ENCODE peak calls at places on chromosomes 12 and 14, in four cellular contexts. T is choroid plexus epithelial cell; S is CD8-positive, alpha-beta T cell; Y is lower lobe of right lung. E is an unnamed sample.

GRCh38 chr12:96241484-96242256 is 47.5 kb downstream of the ELK3 start:
- DNase-seq in T (peak), S (peak), Y (peak), E (no peak)

GRCh38 chr12:59113831-59114273 is 193.5 kb upstream of the LRIG3 start:
- DNase-seq in T (peak), S (no peak), Y (peak), E (peak)

GRCh38 chr12:40980346-40981005 is 207.6 kb upstream of the PDZRN4 start:
- DNase-seq in T (no peak), S (no peak), Y (no peak), E (no peak)

GRCh38 chr14:49881296-49882006 is 11.4 kb upstream of the ARF6 start:
- DNase-seq in T (peak), S (no peak), Y (no peak), E (no peak)

GRCh38 chr14:22822017-22822618 is 6.9 kb upstream of the SLC7A7 start:
- DNase-seq in T (no peak), S (no peak), Y (no peak), E (no peak)

GRCh38 chr12:41189395-41190251 is 1.5 kb downstream of the PDZRN4 start:
- DNase-seq in T (no peak), S (no peak), Y (no peak), E (no peak)

GRCh38 chr14:95835331-95835730 is 41.3 kb upstream of the TUNAR start:
- DNase-seq in T (no peak), S (no peak), Y (no peak), E (peak)

GRCh38 chr14:33676135-33676566 is 274.7 kb downstream of the EGLN3 start:
- DNase-seq in T (peak), S (no peak), Y (peak), E (no peak)

GRCh38 chr14:69666698-69667211 is 55.4 kb downstream of the SUSD6 start:
- DNase-seq in T (no peak), S (no peak), Y (no peak), E (no peak)
- TF ChIP-seq CTCF in T (no peak), S (no peak), Y (no peak), E (no peak)

GRCh38 chr12:57223191-57224165 is 6.0 kb upstream of the SHMT2 start:
- DNase-seq in T (no peak), S (no peak), Y (no peak), E (no peak)
- TF ChIP-seq CTCF in T (no peak), S (no peak), Y (no peak), E (no peak)

GRCh38 chr12:5510251-5510805 is 78.4 kb downstream of the NTF3 start:
- DNase-seq in T (no peak), S (no peak), Y (no peak), E (no peak)

GRCh38 chr12:5511256-5511643 is 79.3 kb downstream of the NTF3 start:
- DNase-seq in T (no peak), S (no peak), Y (no peak), E (no peak)

GRCh38 chr12:5513406-5513805 is 81.5 kb downstream of the NTF3 start:
- DNase-seq in T (no peak), S (peak), Y (no peak), E (no peak)

GRCh38 chr12:5512585-5512970 is 80.7 kb downstream of the NTF3 start:
- DNase-seq in T (no peak), S (peak), Y (no peak), E (no peak)

GRCh38 chr12:5511644-5512584 is 80.0 kb downstream of the NTF3 start:
- DNase-seq in T (peak), S (peak), Y (no peak), E (no peak)
- TF ChIP-seq CTCF in T (peak), S (no peak), Y (peak), E (peak)

GRCh38 chr12:104976703-104977102 is 9.4 kb upstream of the NOPCHAP1 start:
- DNase-seq in T (no peak), S (no peak), Y (no peak), E (no peak)
- TF ChIP-seq CTCF in T (no peak), S (no peak), Y (no peak), E (no peak)

GRCh38 chr12:12975322-12976077 is 23.5 kb upstream of the GPRC5D start:
- DNase-seq in T (peak), S (no peak), Y (no peak), E (no peak)

GRCh38 chr12:12979731-12980259 is 20.3 kb downstream of the HEBP1 start:
- DNase-seq in T (peak), S (no peak), Y (no peak), E (no peak)

GRCh38 chr12:12976366-12976765 is 23.7 kb downstream of the HEBP1 start:
- DNase-seq in T (peak), S (no peak), Y (no peak), E (no peak)

GRCh38 chr12:12979151-12979550 is 20.9 kb downstream of the HEBP1 start:
- DNase-seq in T (peak), S (no peak), Y (no peak), E (no peak)

DNA sequence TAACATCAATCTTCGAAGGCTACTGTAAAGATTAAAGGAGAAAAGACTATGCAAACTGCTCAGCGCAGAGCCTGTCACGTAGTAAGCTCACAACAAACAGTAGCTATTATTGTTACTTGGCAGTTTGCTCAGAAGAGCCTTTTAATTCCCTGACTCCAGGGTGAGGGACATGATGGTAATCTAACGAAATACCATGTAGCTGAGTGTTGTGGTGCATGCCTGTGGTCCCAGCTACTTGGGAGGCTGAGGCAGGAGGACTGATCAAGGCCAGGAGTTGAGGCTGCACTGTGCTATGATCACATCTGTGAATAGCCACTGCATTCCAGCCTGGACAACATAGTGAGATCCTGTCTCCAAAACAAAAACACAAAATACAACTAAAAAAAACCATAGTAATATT is 22.8 kb downstream of the HEBP1 start:
- DNase-seq in T (no peak), S (no peak), Y (no peak), E (no peak)
- TF ChIP-seq CTCF in T (no peak), S (no peak), Y (no peak), E (no peak)

GRCh38 chr12:66900616-66901015 is 221.7 kb upstream of the GRIP1 start:
- DNase-seq in T (no peak), S (no peak), Y (no peak), E (no peak)

GRCh38 chr12:66901136-66901932 is 222.5 kb upstream of the GRIP1 start:
- DNase-seq in T (no peak), S (no peak), Y (no peak), E (peak)

GRCh38 chr12:66905201-66905600 is 226.3 kb upstream of the GRIP1 start:
- DNase-seq in T (no peak), S (no peak), Y (no peak), E (no peak)

GRCh38 chr12:66902020-66902419 is 223.1 kb upstream of the GRIP1 start:
- DNase-seq in T (no peak), S (no peak), Y (no peak), E (no peak)

DNA sequence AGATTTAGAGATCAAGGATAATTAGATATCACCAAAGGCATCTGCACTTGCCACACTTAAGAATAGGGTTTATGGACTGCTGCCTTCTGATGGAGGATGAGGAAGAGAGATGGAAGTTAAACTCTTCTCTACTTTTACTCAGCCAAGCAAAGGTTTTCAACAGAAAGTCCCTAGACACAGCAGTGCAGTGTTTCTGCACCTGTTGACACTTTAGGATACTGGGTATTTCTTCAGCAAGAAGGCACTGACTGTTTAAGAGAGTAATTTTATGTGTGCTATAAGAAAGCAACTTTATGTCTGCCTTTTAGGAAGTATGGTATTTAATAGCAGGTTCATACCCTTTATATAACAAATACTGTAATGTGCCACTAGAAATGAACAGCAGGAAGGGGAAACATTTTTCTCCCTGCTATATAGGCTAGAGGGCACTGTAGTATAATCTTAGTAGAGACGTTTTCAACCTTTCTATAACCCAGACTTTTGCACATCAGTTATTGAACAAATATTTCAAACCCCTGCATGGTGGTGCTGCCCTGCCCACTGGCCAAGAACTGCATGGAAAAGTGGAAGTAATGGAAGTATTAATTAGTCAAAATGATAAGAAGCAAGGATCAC is 225.0 kb upstream of the GRIP1 start:
- DNase-seq in T (peak), S (no peak), Y (no peak), E (no peak)
- TF ChIP-seq CTCF in T (no peak), S (no peak), Y (no peak), E (no peak)

E was measured in GM12864.